ENCODE peak calls at places on chromosomes 1 and 21, in four cellular contexts. One of them, this sample, is unnamed.

GRCh38 chr1:10288059-10288615 is 77.8 kb downstream of the KIF1B start:
- DNase-seq in CD8-positive, alpha-beta memory T cell: no peak
- DNase-seq in WERI-Rb-1: no peak
- DNase-seq in left ventricle myocardium inferior: no peak
- DNase-seq in this sample: no peak

GRCh38 chr1:3073520-3074296 is 4.7 kb downstream of the PRDM16 start:
- DNase-seq in CD8-positive, alpha-beta memory T cell: no peak
- DNase-seq in WERI-Rb-1: no peak
- DNase-seq in left ventricle myocardium inferior: no peak
- DNase-seq in this sample: peak; percentile 82

GRCh38 chr1:17994046-17994445 is 113.6 kb upstream of the IGSF21 start:
- DNase-seq in CD8-positive, alpha-beta memory T cell: no peak
- DNase-seq in WERI-Rb-1: no peak
- DNase-seq in left ventricle myocardium inferior: no peak
- DNase-seq in this sample: no peak

GRCh38 chr1:181936768-181937581 is 124.5 kb downstream of the ZNF648 start:
- DNase-seq in CD8-positive, alpha-beta memory T cell: peak; percentile 28
- DNase-seq in WERI-Rb-1: peak; percentile 33
- DNase-seq in left ventricle myocardium inferior: no peak
- DNase-seq in this sample: peak; percentile 68

GRCh38 chr1:233107130-233107529 is 156.7 kb downstream of the NTPCR start:
- DNase-seq in CD8-positive, alpha-beta memory T cell: no peak
- DNase-seq in WERI-Rb-1: no peak
- DNase-seq in left ventricle myocardium inferior: no peak
- DNase-seq in this sample: no peak

GRCh38 chr1:210236840-210237409 is 4.3 kb downstream of the SERTAD4 start:
- DNase-seq in CD8-positive, alpha-beta memory T cell: no peak
- DNase-seq in WERI-Rb-1: no peak
- DNase-seq in left ventricle myocardium inferior: peak; percentile 77
- DNase-seq in this sample: no peak

GRCh38 chr21:36852293-36852692 is 114.2 kb downstream of the HLCS start:
- DNase-seq in CD8-positive, alpha-beta memory T cell: no peak
- DNase-seq in WERI-Rb-1: no peak
- DNase-seq in left ventricle myocardium inferior: no peak
- DNase-seq in this sample: no peak

GRCh38 chr1:65564493-65564892 is 144.0 kb downstream of the LEPR start:
- DNase-seq in CD8-positive, alpha-beta memory T cell: no peak
- DNase-seq in WERI-Rb-1: no peak
- DNase-seq in left ventricle myocardium inferior: no peak
- DNase-seq in this sample: peak; percentile 10

GRCh38 chr21:28922368-28922767 is 70.3 kb downstream of the LTN1 start:
- DNase-seq in CD8-positive, alpha-beta memory T cell: no peak
- DNase-seq in WERI-Rb-1: no peak
- DNase-seq in left ventricle myocardium inferior: no peak
- DNase-seq in this sample: no peak

GRCh38 chr1:6473974-6474814 is 8.2 kb upstream of the TNFRSF25 start:
- DNase-seq in CD8-positive, alpha-beta memory T cell: no peak
- DNase-seq in WERI-Rb-1: no peak
- DNase-seq in left ventricle myocardium inferior: no peak
- DNase-seq in this sample: peak; percentile 86

GRCh38 chr1:112402682-112403643 is 6.9 kb downstream of the CTTNBP2NL start:
- DNase-seq in CD8-positive, alpha-beta memory T cell: no peak
- DNase-seq in WERI-Rb-1: no peak
- DNase-seq in left ventricle myocardium inferior: no peak
- DNase-seq in this sample: no peak

GRCh38 chr1:3539707-3540425 is 71.4 kb downstream of the MEGF6 start:
- DNase-seq in CD8-positive, alpha-beta memory T cell: no peak
- DNase-seq in WERI-Rb-1: peak; percentile 53
- DNase-seq in left ventricle myocardium inferior: no peak
- DNase-seq in this sample: peak; percentile 56

GRCh38 chr1:209807509-209807908 is 1.6 kb upstream of the IRF6 start:
- DNase-seq in CD8-positive, alpha-beta memory T cell: no peak
- DNase-seq in WERI-Rb-1: no peak
- DNase-seq in left ventricle myocardium inferior: no peak
- DNase-seq in this sample: no peak

GRCh38 chr21:46079357-46080170 is 18.3 kb upstream of the COL6A2 start:
- DNase-seq in CD8-positive, alpha-beta memory T cell: no peak
- DNase-seq in WERI-Rb-1: peak; percentile 5
- DNase-seq in left ventricle myocardium inferior: no peak
- DNase-seq in this sample: peak; percentile 43

GRCh38 chr1:205950826-205951549 is 7.7 kb upstream of the SLC26A9 start:
- DNase-seq in CD8-positive, alpha-beta memory T cell: no peak
- DNase-seq in WERI-Rb-1: no peak
- DNase-seq in left ventricle myocardium inferior: no peak
- DNase-seq in this sample: no peak

GRCh38 chr1:202376247-202376646 is 27.7 kb downstream of the PPP1R12B start:
- DNase-seq in CD8-positive, alpha-beta memory T cell: no peak
- DNase-seq in WERI-Rb-1: no peak
- DNase-seq in left ventricle myocardium inferior: no peak
- DNase-seq in this sample: no peak

GRCh38 chr1:65615859-65616258 is 176.8 kb upstream of the PDE4B start:
- DNase-seq in CD8-positive, alpha-beta memory T cell: no peak
- DNase-seq in WERI-Rb-1: no peak
- DNase-seq in left ventricle myocardium inferior: no peak
- DNase-seq in this sample: no peak

GRCh38 chr1:167061073-167061464 is 29.1 kb downstream of the GPA33 start:
- DNase-seq in CD8-positive, alpha-beta memory T cell: no peak
- DNase-seq in WERI-Rb-1: no peak
- DNase-seq in left ventricle myocardium inferior: no peak
- DNase-seq in this sample: no peak

GRCh38 chr1:51564124-51564523 is 45.1 kb upstream of the EPS15 start:
- DNase-seq in CD8-positive, alpha-beta memory T cell: no peak
- DNase-seq in WERI-Rb-1: no peak
- DNase-seq in left ventricle myocardium inferior: no peak
- DNase-seq in this sample: no peak

GRCh38 chr1:36880155-36881070 is 153.9 kb downstream of the GRIK3 start:
- DNase-seq in CD8-positive, alpha-beta memory T cell: no peak
- DNase-seq in WERI-Rb-1: no peak
- DNase-seq in left ventricle myocardium inferior: no peak
- DNase-seq in this sample: peak; percentile 20

GRCh38 chr1:171486048-171486519 is 754 bp downstream of the PRRC2C start:
- DNase-seq in CD8-positive, alpha-beta memory T cell: peak; percentile 81
- DNase-seq in WERI-Rb-1: no peak
- DNase-seq in left ventricle myocardium inferior: no peak
- DNase-seq in this sample: no peak

GRCh38 chr1:29332204-29332603 is 95.9 kb downstream of the PTPRU start:
- DNase-seq in CD8-positive, alpha-beta memory T cell: no peak
- DNase-seq in WERI-Rb-1: peak; percentile 76
- DNase-seq in left ventricle myocardium inferior: no peak
- DNase-seq in this sample: peak; percentile 68

GRCh38 chr1:100494393-100495084 is 43.4 kb upstream of the GPR88 start:
- DNase-seq in CD8-positive, alpha-beta memory T cell: no peak
- DNase-seq in WERI-Rb-1: no peak
- DNase-seq in left ventricle myocardium inferior: no peak
- DNase-seq in this sample: no peak

GRCh38 chr1:100496896-100497295 is 41.0 kb upstream of the GPR88 start:
- DNase-seq in CD8-positive, alpha-beta memory T cell: no peak
- DNase-seq in WERI-Rb-1: no peak
- DNase-seq in left ventricle myocardium inferior: no peak
- DNase-seq in this sample: no peak

GRCh38 chr1:100502052-100502792 is 35.7 kb upstream of the GPR88 start:
- DNase-seq in CD8-positive, alpha-beta memory T cell: no peak
- DNase-seq in WERI-Rb-1: no peak
- DNase-seq in left ventricle myocardium inferior: no peak
- DNase-seq in this sample: no peak

GRCh38 chr1:100499412-100499811 is 38.5 kb upstream of the GPR88 start:
- DNase-seq in CD8-positive, alpha-beta memory T cell: no peak
- DNase-seq in WERI-Rb-1: no peak
- DNase-seq in left ventricle myocardium inferior: no peak
- DNase-seq in this sample: no peak

DNA sequence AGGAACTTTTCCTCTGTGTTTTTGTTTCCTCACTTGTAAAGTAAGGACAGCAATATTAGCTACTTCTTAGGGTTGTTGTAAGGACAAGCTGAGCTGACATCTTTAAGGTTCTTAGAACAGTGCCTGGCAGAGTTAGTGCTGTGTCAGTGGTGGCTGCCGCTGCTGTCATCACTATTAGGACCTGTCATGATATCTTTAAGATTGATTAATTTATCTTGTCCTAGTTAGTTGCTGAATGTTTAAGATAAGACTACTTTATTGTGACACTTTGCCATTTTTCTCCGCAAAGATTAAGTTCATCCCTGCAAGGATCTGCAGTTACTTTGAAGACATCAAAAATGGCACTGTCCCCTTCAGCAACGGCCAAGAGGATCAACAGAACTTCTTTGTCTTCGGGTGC is 40.1 kb upstream of the GPR88 start:
- DNase-seq in CD8-positive, alpha-beta memory T cell: no peak
- DNase-seq in WERI-Rb-1: no peak
- DNase-seq in left ventricle myocardium inferior: no peak
- DNase-seq in this sample: no peak
- H3K4me3 ChIP-seq in CD8-positive, alpha-beta memory T cell: no peak overlapping the region
- H3K4me3 ChIP-seq in WERI-Rb-1: no peak overlapping the region
- H3K4me3 ChIP-seq in left ventricle myocardium inferior: no peak overlapping the region
- H3K4me3 ChIP-seq in this sample: no peak overlapping the region

DNA sequence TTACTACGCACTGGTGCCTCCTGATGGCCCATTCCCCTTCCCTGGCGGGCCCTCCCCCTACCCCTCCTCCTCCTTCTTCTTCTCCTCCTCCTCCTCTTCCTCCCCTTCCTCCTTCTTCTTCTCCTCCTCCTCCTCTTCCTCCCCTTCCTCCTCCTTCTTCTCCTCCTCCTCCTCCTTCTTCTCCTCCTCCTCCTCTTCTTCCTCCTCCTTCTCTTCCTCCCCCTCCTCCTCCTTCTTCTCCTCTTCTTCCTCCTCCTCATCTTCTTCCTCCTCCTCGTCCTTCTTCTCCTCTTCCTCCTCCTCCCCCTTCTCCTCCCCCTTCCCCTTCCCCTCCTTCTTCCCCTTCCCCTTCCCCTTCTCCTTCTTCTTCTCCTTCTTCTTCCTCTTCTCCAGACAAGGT is 64.7 kb upstream of the COG2 start:
- DNase-seq in CD8-positive, alpha-beta memory T cell: no peak
- DNase-seq in WERI-Rb-1: no peak
- DNase-seq in left ventricle myocardium inferior: no peak
- DNase-seq in this sample: no peak
- H3K27me3 ChIP-seq in CD8-positive, alpha-beta memory T cell: peaks cover 4% of the 10 kb centered on the region
- H3K27me3 ChIP-seq in WERI-Rb-1: no peaks in the 10 kb centered on the region
- H3K27me3 ChIP-seq in left ventricle myocardium inferior: peaks cover 17% of the 10 kb centered on the region
- H3K27me3 ChIP-seq in this sample: no peaks in the 10 kb centered on the region

DNA sequence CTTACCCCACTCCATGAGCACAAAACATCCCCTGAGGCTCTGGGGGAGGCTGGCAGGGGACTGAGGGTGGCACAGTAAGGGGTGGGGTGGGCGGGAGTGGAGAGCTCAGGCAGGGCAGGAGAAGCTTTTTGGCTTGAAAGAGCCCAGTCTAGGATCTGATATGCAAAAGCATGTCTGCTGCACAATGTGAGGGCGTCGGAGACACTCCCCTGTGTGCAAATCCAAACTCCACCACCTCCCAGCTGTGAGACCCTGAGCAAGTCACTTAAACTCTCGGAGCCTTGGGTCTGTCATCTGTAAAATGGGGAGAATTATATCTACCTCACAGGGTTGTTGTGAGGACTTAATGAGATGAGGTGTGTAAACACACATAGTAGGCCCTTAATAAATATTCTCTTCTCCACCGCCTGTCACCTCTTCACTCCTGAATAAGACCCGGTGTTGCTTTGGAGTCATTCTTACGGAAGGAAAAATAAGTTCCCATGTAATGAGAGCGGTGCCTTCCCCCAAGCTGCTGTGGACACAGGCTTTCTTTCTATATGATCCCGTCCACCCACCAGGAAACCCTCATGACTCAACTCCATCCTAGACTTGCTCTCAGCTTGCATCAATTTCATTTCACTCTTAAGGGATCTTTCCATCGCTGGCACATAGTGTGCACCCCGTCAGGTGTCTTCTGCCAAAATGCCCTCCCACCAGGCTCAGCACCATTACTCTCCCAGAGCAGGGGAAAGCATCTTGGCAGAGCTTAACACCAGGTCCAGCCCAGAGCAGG is 12.5 kb downstream of the KCNN3 start:
- DNase-seq in CD8-positive, alpha-beta memory T cell: no peak
- DNase-seq in WERI-Rb-1: no peak
- DNase-seq in left ventricle myocardium inferior: no peak
- DNase-seq in this sample: no peak
- H3K4me3 ChIP-seq in CD8-positive, alpha-beta memory T cell: no peak overlapping the region
- H3K4me3 ChIP-seq in WERI-Rb-1: no peak overlapping the region
- H3K4me3 ChIP-seq in left ventricle myocardium inferior: no peak overlapping the region
- H3K4me3 ChIP-seq in this sample: no peak overlapping the region

GRCh38 chr1:117599822-117600221 is 6.0 kb upstream of the TENT5C start:
- DNase-seq in CD8-positive, alpha-beta memory T cell: no peak
- DNase-seq in WERI-Rb-1: no peak
- DNase-seq in left ventricle myocardium inferior: peak; percentile 29
- DNase-seq in this sample: no peak

GRCh38 chr1:117595993-117596720 is 9.7 kb upstream of the TENT5C start:
- DNase-seq in CD8-positive, alpha-beta memory T cell: no peak
- DNase-seq in WERI-Rb-1: no peak
- DNase-seq in left ventricle myocardium inferior: no peak
- DNase-seq in this sample: no peak

GRCh38 chr1:117599286-117599685 is 6.6 kb upstream of the TENT5C start:
- DNase-seq in CD8-positive, alpha-beta memory T cell: no peak
- DNase-seq in WERI-Rb-1: no peak
- DNase-seq in left ventricle myocardium inferior: no peak
- DNase-seq in this sample: no peak

GRCh38 chr1:117600325-117600916 is 5.4 kb upstream of the TENT5C start:
- DNase-seq in CD8-positive, alpha-beta memory T cell: no peak
- DNase-seq in WERI-Rb-1: no peak
- DNase-seq in left ventricle myocardium inferior: no peak
- DNase-seq in this sample: no peak

GRCh38 chr1:117598489-117598888 is 7.4 kb upstream of the TENT5C start:
- DNase-seq in CD8-positive, alpha-beta memory T cell: no peak
- DNase-seq in WERI-Rb-1: no peak
- DNase-seq in left ventricle myocardium inferior: no peak
- DNase-seq in this sample: no peak
- H3K27me3 ChIP-seq in CD8-positive, alpha-beta memory T cell: no peaks in the 10 kb centered on the region
- H3K27me3 ChIP-seq in WERI-Rb-1: no peaks in the 10 kb centered on the region
- H3K27me3 ChIP-seq in left ventricle myocardium inferior: no peaks in the 10 kb centered on the region
- H3K27me3 ChIP-seq in this sample: peaks cover under 1% of the 10 kb centered on the region

GRCh38 chr1:77824694-77825355 is 45.4 kb downstream of the MIGA1 start:
- DNase-seq in CD8-positive, alpha-beta memory T cell: no peak
- DNase-seq in WERI-Rb-1: no peak
- DNase-seq in left ventricle myocardium inferior: no peak
- DNase-seq in this sample: no peak
- H3K4me3 ChIP-seq in CD8-positive, alpha-beta memory T cell: no peak overlapping the region
- H3K4me3 ChIP-seq in WERI-Rb-1: no peak overlapping the region
- H3K4me3 ChIP-seq in left ventricle myocardium inferior: no peak overlapping the region
- H3K4me3 ChIP-seq in this sample: no peak overlapping the region

DNA sequence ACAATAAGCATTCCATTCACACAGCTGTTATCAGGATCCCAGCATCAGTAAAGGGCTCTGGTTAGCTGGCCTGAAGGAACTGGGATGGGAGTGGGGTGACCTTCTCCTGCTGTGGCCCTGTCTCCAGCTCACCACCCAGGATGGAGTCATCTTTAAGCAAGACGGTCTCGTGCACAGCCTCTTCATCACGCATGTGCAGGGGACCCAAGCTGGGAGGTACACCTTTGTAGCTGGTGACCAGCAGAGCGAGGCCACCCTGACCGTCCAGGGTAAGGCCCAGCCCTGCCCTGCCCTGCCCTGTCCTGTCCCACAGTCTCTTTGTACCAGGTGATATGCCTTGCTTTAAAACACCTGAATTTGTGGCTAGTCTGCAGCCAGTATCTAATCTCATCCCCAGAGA is 24.3 kb downstream of the IGFN1 start:
- DNase-seq in CD8-positive, alpha-beta memory T cell: no peak
- DNase-seq in WERI-Rb-1: peak; percentile 12
- DNase-seq in left ventricle myocardium inferior: no peak
- DNase-seq in this sample: no peak
- H3K27me3 ChIP-seq in CD8-positive, alpha-beta memory T cell: no peaks in the 10 kb centered on the region
- H3K27me3 ChIP-seq in WERI-Rb-1: no peaks in the 10 kb centered on the region
- H3K27me3 ChIP-seq in left ventricle myocardium inferior: peaks cover 39% of the 10 kb centered on the region
- H3K27me3 ChIP-seq in this sample: no peaks in the 10 kb centered on the region